ENCODE peak calls at places on chromosomes 6 and 20, in five cellular contexts. R is fibroblast of lung, O is GM23338, N is H9, J is DND-41. X is an unnamed sample.

GRCh38 chr6:28505733-28506132 is 9.9 kb downstream of the GPX6 start:
- DNase-seq in J (no peak), O (no peak), N (no peak), R (no peak), X (no peak)

GRCh38 chr6:35919085-35919826 is 1.6 kb downstream of the SRPK1 start:
- DNase-seq in R (peak), O (peak), N (no peak), J (no peak), X (peak)

GRCh38 chr6:128600397-128600951 is 80.1 kb upstream of the PTPRK start:
- DNase-seq in J (peak), R (peak), N (no peak), O (peak), X (peak)

GRCh38 chr6:140915001-140915950 is 1217.4 kb upstream of the GJE1 start:
- DNase-seq in N (no peak), O (no peak), J (no peak), R (no peak), X (no peak)

GRCh38 chr6:36127462-36128016 is 2.8 kb upstream of the MAPK13 start:
- DNase-seq in O (no peak), J (no peak), N (no peak), R (peak), X (peak)

GRCh38 chr20:47552996-47553395 is 51.3 kb downstream of the NCOA3 start:
- DNase-seq in N (no peak), J (no peak), R (no peak), O (no peak), X (no peak)

GRCh38 chr6:20707166-20707485 is 172.9 kb downstream of the CDKAL1 start:
- DNase-seq in N (no peak), J (no peak), R (peak), O (no peak), X (no peak)

GRCh38 chr20:58634818-58635665 is 16.0 kb upstream of the STX16 start:
- DNase-seq in N (no peak), J (no peak), R (peak), O (no peak), X (no peak)

GRCh38 chr6:78749326-78749725 is 118.0 kb upstream of the IRAK1BP1 start:
- DNase-seq in J (no peak), R (peak), N (no peak), O (no peak), X (peak)

GRCh38 chr6:47292944-47293343 is 16.8 kb downstream of the TNFRSF21 start:
- DNase-seq in R (peak), O (no peak), N (no peak), J (no peak), X (peak)

GRCh38 chr6:157226026-157226639 is 97.2 kb downstream of the TMEM242 start:
- DNase-seq in N (no peak), O (no peak), R (peak), J (no peak), X (no peak)

GRCh38 chr20:48180039-48180438 is 394.8 kb upstream of the SULF2 start:
- DNase-seq in O (no peak), J (no peak), N (no peak), R (peak), X (peak)

GRCh38 chr6:1200706-1201105 is 111.2 kb upstream of the FOXQ1 start:
- DNase-seq in O (no peak), R (no peak), N (no peak), J (no peak), X (no peak)

GRCh38 chr6:143745160-143746133 is 67.7 kb downstream of the PHACTR2 start:
- DNase-seq in R (peak), O (peak), J (no peak), N (peak), X (no peak)

GRCh38 chr6:53461682-53462081 is 83.2 kb downstream of the GCLC start:
- DNase-seq in J (no peak), N (no peak), R (no peak), O (peak), X (no peak)

GRCh38 chr6:34549056-34549803 is 6.9 kb downstream of the SPDEF start:
- DNase-seq in R (no peak), N (no peak), J (no peak), O (no peak), X (peak)

GRCh38 chr6:118356054-118356453 is 192.0 kb upstream of the PLN start:
- DNase-seq in N (no peak), O (no peak), R (peak), J (no peak), X (no peak)

GRCh38 chr6:160215232-160215631 is 43.4 kb downstream of the SLC22A2 start:
- DNase-seq in R (peak), J (no peak), N (no peak), O (no peak), X (peak)

GRCh38 chr20:52305843-52306242 is 114.3 kb upstream of the ZFP64 start:
- DNase-seq in J (peak), O (no peak), N (no peak), R (no peak), X (no peak)

GRCh38 chr6:46130665-46131064 is 876 bp downstream of the ENPP4 start:
- DNase-seq in J (no peak), R (no peak), O (no peak), N (no peak), X (no peak)

GRCh38 chr6:127784468-127784867 is 116.4 kb downstream of the THEMIS start:
- DNase-seq in N (no peak), O (no peak), J (no peak), R (no peak), X (no peak)

GRCh38 chr20:7760261-7761048 is 179.8 kb downstream of the HAO1 start:
- DNase-seq in R (peak), J (no peak), O (no peak), N (no peak), X (no peak)

GRCh38 chr20:46631212-46631869 is 19.9 kb downstream of the SLC13A3 start:
- DNase-seq in N (no peak), J (no peak), O (no peak), R (no peak), X (peak)

GRCh38 chr20:62145688-62146018 is 2.1 kb downstream of the SS18L1 start:
- DNase-seq in O (no peak), J (no peak), N (no peak), R (no peak), X (no peak)

GRCh38 chr6:9360881-9361280 is 925.5 kb upstream of the SLC35B3 start:
- DNase-seq in N (no peak), R (peak), J (no peak), O (no peak), X (no peak)

GRCh38 chr6:66638518-66638917 is 931.5 kb upstream of the EYS start:
- DNase-seq in R (no peak), O (no peak), J (no peak), N (no peak), X (no peak)

GRCh38 chr6:45293306-45293705 is 34.8 kb upstream of the RUNX2 start:
- DNase-seq in J (no peak), N (no peak), O (no peak), R (no peak), X (no peak)

GRCh38 chr6:43313813-43314212 is 5.2 kb upstream of the CRIP3 start:
- DNase-seq in O (no peak), N (no peak), R (no peak), J (no peak), X (no peak)

GRCh38 chr6:161439093-161439492 is 165.2 kb upstream of the AGPAT4 start:
- DNase-seq in N (no peak), R (peak), J (no peak), O (no peak), X (peak)

GRCh38 chr6:150343434-150343833 is 25.4 kb upstream of the IYD start:
- DNase-seq in O (no peak), N (no peak), J (no peak), R (peak), X (no peak)

GRCh38 chr20:59669451-59669850 is 65.1 kb downstream of the PHACTR3 start:
- DNase-seq in J (no peak), R (no peak), O (no peak), N (no peak), X (no peak)

GRCh38 chr20:62407221-62407992 is at the start of gene CABLES2:
- DNase-seq in R (peak), O (peak), N (peak), J (peak), X (peak)

GRCh38 chr6:44257007-44257752 is at the start of gene SLC35B2:
- DNase-seq in O (peak), R (peak), J (peak), N (peak), X (peak)

GRCh38 chr20:62025832-62026563 is 39.7 kb downstream of the TAF4 start:
- DNase-seq in J (no peak), N (no peak), O (no peak), R (peak), X (no peak)

GRCh38 chr20:21607971-21608735 is 94.3 kb upstream of the NKX2-2 start:
- DNase-seq in R (no peak), N (no peak), O (no peak), J (no peak), X (no peak)

GRCh38 chr6:168035661-168036616 is 38.5 kb downstream of the KIF25 start:
- DNase-seq in R (peak), N (no peak), O (no peak), J (no peak), X (peak)

GRCh38 chr6:170129691-170130171 is 161.1 kb downstream of the DLL1 start:
- DNase-seq in R (no peak), O (no peak), J (no peak), N (no peak), X (peak)

GRCh38 chr6:34455831-34456230 is 10.0 kb upstream of the PACSIN1 start:
- DNase-seq in R (no peak), O (no peak), N (no peak), J (peak), X (no peak)

DNA sequence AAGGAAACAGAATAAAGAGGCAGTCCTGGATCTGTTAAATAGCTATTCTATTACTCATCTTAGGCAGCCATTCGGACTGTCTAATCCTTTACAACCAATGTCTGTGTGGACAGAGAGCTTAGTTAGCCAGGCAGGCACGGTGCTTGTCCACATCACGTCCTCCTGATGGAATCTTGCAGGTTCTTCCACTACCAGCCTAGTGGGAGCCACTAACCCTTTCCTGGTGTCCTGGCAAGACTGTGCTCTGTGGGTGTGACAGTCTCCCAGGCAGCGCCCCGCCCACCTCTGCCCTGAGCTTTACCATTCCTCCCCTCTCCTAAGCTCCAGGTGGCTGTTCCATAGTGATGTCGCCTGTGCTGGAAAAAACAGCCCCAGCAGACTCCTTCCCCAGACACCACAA is 78.3 kb upstream of the CLDN20 start:
- DNase-seq in J (no peak), N (peak), O (peak), R (peak), X (peak)
- H3K27ac ChIP-seq in J (no peak), N (peak), O (peak), R (no peak), X (peak)

DNA sequence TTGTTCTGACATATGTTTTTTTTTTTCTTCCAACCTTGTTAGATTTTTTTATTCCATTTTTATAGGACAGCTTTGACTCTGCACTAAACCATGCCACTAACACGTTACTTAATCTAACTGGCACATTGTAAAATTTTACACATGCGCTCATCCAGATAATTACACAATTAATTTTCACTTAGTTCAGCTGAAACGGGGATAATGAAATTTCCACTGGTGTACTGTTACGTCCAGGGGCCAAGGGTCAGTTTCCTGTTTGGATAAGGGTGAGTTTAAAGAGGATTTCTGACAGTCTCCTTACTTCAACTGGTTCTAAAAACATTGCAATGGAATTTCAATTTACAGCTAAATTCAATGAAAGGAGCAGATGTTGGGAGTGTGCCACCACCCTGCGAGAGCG is 221.8 kb upstream of the CEP162 start:
- DNase-seq in J (no peak), R (peak), N (no peak), O (no peak), X (no peak)
- H2AFZ ChIP-seq in J (no peak), R (no peak), N (no peak), O (peak), X (no peak)

GRCh38 chr6:13290335-13290734 is 38.0 kb downstream of the TBC1D7 start:
- DNase-seq in O (no peak), N (peak), J (no peak), R (no peak), X (no peak)

GRCh38 chr6:13289789-13290318 is 38.5 kb downstream of the TBC1D7 start:
- DNase-seq in N (peak), O (no peak), R (no peak), J (no peak), X (no peak)

GRCh38 chr6:13288481-13288880 is 39.9 kb downstream of the TBC1D7 start:
- DNase-seq in J (no peak), O (no peak), R (no peak), N (no peak), X (no peak)

GRCh38 chr6:13287104-13287503 is 41.2 kb downstream of the TBC1D7 start:
- DNase-seq in R (no peak), O (no peak), J (no peak), N (no peak), X (no peak)

DNA sequence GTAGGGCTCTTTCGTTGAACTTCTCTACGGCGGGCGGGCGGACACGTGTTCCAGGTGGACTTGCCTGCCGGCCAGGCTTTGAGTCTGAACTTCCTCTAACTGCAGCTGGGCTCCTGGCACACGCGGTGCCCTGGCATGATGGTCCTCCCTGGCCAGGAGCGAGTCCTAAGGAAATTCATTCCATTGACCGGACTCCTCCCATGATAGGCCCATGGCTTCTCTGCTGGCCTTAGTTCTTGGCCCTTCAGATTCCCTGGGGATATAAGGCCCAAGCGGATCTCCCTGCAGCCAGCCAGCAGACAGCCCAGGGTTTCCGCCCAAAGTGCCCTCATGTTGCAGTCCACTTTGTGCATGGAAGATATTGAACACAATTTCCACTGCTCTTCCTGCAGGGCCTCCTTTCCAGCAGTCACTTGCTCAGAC is 39.4 kb downstream of the TBC1D7 start:
- DNase-seq in O (no peak), J (no peak), N (peak), R (no peak), X (no peak)
- H3K27ac ChIP-seq in O (no peak), J (no peak), N (no peak), R (no peak), X (no peak)

DNA sequence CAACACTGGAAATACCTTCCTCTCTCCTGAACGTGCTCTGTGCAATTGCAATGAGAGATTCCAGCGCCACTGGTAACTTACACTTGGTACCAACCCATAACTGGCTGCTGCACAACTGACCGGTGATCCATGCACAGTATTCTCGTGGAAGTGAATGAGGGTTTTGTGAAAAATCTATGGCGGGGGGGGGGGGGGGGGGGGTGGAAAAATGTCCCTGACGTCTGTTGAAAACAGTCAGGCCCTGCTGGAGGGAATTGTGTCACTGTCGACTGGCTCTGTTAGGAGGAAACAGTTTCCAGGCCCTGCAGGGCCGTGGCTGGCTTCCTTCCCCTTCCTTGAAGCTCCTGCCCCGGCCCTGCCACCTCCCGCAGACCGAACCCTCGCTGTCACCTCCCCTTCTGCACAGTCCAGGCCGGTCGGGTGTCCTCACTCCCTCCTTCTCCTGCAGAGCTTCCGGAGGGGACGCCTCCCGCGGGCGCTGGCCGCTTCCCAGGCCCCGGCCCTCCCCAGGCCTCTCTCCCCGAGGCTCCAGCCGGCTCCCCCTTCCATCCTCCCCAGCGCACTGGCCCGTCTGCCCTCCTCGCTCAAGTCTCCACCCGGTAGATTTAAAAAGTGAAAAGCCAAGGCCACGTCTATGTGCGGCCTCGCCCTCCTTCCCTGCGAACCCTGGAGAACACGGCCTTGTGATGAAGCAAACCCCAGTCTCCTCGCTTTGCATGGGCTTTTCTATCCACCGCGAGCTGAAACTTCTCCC is 265.6 kb upstream of the QKI start:
- DNase-seq in N (no peak), J (no peak), O (no peak), R (no peak), X (no peak)
- H2AFZ ChIP-seq in N (no peak), J (no peak), O (peak), R (no peak), X (no peak)

GRCh38 chr6:17885079-17885478 is 102.4 kb downstream of the KIF13A start:
- DNase-seq in O (no peak), J (no peak), R (peak), N (no peak), X (peak)

GRCh38 chr6:17883665-17884500 is 103.6 kb downstream of the KIF13A start:
- DNase-seq in O (no peak), R (no peak), N (no peak), J (no peak), X (no peak)

GRCh38 chr6:17885889-17886576 is 101.4 kb downstream of the KIF13A start:
- DNase-seq in R (peak), J (no peak), O (no peak), N (no peak), X (no peak)

GRCh38 chr6:17884501-17885039 is 102.9 kb downstream of the KIF13A start:
- DNase-seq in R (peak), J (no peak), O (no peak), N (no peak), X (no peak)

DNA sequence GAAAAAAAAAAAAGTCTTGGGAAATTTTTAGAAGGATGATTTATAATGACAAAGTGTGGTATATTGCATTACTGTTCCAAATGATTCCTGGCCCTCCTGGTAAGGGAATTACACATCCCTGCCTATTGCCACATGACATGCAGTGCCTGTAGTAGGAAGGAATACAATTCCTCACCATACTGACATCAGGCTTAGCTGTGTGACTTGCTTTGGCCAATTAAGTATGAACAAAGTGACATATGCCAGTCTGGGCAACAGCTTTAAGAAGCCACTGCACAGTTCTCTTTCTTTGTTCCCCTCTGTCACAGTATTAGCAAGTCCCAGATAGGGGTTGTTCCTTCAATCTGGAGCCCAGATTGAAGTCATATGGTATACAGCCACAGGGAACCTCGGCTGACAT is 100.5 kb downstream of the KIF13A start:
- DNase-seq in J (no peak), O (no peak), N (no peak), R (peak), X (no peak)
- H3K27ac ChIP-seq in J (no peak), O (no peak), N (no peak), R (no peak), X (no peak)

DNA sequence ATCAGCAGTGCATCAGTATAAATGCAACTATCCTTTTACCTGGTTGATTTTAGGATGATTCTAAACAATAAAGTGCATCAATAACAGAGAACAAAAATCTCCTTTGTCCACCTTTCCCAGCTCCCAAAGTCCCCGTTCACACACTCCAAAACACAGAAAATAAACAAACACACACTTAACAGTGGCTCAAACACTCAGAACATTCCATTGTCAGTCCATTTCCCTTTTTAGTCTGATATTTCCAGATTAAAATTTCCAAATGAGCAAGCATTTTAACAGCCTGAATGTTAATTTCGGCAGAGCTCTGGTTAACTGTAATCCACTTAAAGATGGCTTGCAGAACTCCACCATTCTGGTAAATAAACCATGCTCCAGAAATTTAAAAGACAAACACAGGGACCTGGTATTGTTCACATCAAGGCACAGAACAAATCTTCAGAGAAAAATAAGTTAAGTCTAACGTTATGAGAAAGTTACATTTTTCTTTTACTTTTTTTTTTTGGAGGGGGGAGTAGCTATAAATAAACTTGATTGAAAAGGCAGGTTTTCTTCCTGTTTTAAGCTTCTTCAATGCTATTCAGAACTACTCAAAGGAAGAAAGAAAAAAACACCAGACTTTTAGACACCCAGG is 100.8 kb downstream of the DST start:
- DNase-seq in O (no peak), R (no peak), N (no peak), J (no peak), X (no peak)
- H2AFZ ChIP-seq in O (no peak), R (no peak), N (no peak), J (no peak), X (no peak)

X was measured in mammary epithelial cell.